ENCODE peak calls at places on chromosomes 11 and 22, in ten cellular contexts. J is neural progenitor cell; K is spleen; D is sigmoid colon; L is right cardiac atrium; X is effector memory CD4-positive, alpha-beta T cell; Y is dorsolateral prefrontal cortex; V is ovary; Q is GM23338; E is right lobe of liver. A is an unnamed sample.

GRCh38 chr11:65981101-65981740 is 19.7 kb downstream of the SART1 start:
- DNase-seq in J (no peak), K (no peak), D (peak; percentile 47), L (no peak), X (no peak), Y (peak; percentile 47), V (no peak), Q (no peak), E (no peak), A (no peak)

GRCh38 chr22:46058591-46059519 is 81.9 kb upstream of the WNT7B start:
- DNase-seq in J (no peak), K (peak; percentile 81), D (peak; percentile 68), L (peak; percentile 59), X (no peak), Y (peak; percentile 51), V (no peak), Q (no peak), E (peak; percentile 45), A (no peak)

GRCh38 chr11:44952500-44953260 is 2.0 kb upstream of the TP53I11 start:
- DNase-seq in J (no peak), K (no peak), D (no peak), L (peak; percentile 56), X (no peak), Y (no peak), V (no peak), Q (no peak), E (no peak), A (no peak)

GRCh38 chr11:100578966-100579365 is 108.1 kb upstream of the ARHGAP42 start:
- DNase-seq in J (no peak), K (no peak), D (no peak), L (peak; percentile 35), X (no peak), Y (no peak), V (no peak), Q (peak; percentile 51), E (no peak), A (no peak)

GRCh38 chr22:35622132-35622913 is 5.2 kb upstream of the MB start:
- DNase-seq in J (peak; percentile 66), K (no peak), D (peak; percentile 88), L (peak; percentile 80), X (no peak), Y (peak; percentile 13), V (peak; percentile 46), Q (peak; percentile 38), E (peak; percentile 64), A (no peak)

GRCh38 chr22:29080061-29080975 is 7.5 kb downstream of the KREMEN1 start:
- DNase-seq in J (no peak), K (no peak), D (no peak), L (peak; percentile 54), X (no peak), Y (no peak), V (no peak), Q (no peak), E (no peak), A (no peak)

GRCh38 chr22:40982482-40983385 is 31.6 kb downstream of the RBX1 start:
- DNase-seq in J (no peak), K (peak; percentile 74), D (no peak), L (no peak), X (no peak), Y (no peak), V (no peak), Q (no peak), E (no peak), A (peak; percentile 48)

GRCh38 chr11:75513250-75513649 is 12.5 kb downstream of the GDPD5 start:
- DNase-seq in J (no peak), K (no peak), D (no peak), L (no peak), X (no peak), Y (no peak), V (no peak), Q (no peak), E (no peak), A (no peak)

GRCh38 chr11:79081441-79082124 is 359.2 kb downstream of the TENM4 start:
- DNase-seq in J (peak; percentile 38), K (no peak), D (no peak), L (no peak), X (no peak), Y (no peak), V (no peak), Q (no peak), E (no peak), A (no peak)

GRCh38 chr11:76604081-76604601 is 66.4 kb downstream of the LRRC32 start:
- DNase-seq in J (no peak), K (no peak), D (no peak), L (no peak), X (no peak), Y (no peak), V (no peak), Q (no peak), E (no peak), A (peak; percentile 66)

GRCh38 chr11:101907826-101908225 is 7.0 kb upstream of the CEP126 start:
- DNase-seq in J (no peak), K (no peak), D (no peak), L (no peak), X (no peak), Y (no peak), V (no peak), Q (no peak), E (no peak), A (no peak)

GRCh38 chr22:40922484-40923303 is 28.5 kb upstream of the RBX1 start:
- DNase-seq in J (peak; percentile 55), K (no peak), D (no peak), L (no peak), X (no peak), Y (no peak), V (no peak), Q (peak; percentile 72), E (no peak), A (no peak)

GRCh38 chr11:63639195-63639832 is 25.1 kb upstream of the PLAAT3 start:
- DNase-seq in J (no peak), K (no peak), D (no peak), L (peak; percentile 71), X (no peak), Y (no peak), V (no peak), Q (peak; percentile 35), E (no peak), A (no peak)

GRCh38 chr11:79047356-79047755 is 393.5 kb downstream of the TENM4 start:
- DNase-seq in J (no peak), K (no peak), D (no peak), L (no peak), X (no peak), Y (no peak), V (no peak), Q (no peak), E (no peak), A (no peak)

GRCh38 chr11:1852885-1853284 is at the start of gene LSP1:
- DNase-seq in J (no peak), K (peak; percentile 95), D (no peak), L (peak; percentile 68), X (peak; percentile 65), Y (no peak), V (no peak), Q (no peak), E (no peak), A (peak; percentile 77)
- H3K4me3 ChIP-seq in J (no peak within 1 kb of the TSS), K (peak within 1 kb of the TSS; percentile 71), D (no peak within 1 kb of the TSS), L (no peak within 1 kb of the TSS), X (peak within 1 kb of the TSS; percentile 87), Y (no peak within 1 kb of the TSS), V (no peak within 1 kb of the TSS), Q (no peak within 1 kb of the TSS), E (peak within 1 kb of the TSS; percentile 11), A (no peak within 1 kb of the TSS)

DNA sequence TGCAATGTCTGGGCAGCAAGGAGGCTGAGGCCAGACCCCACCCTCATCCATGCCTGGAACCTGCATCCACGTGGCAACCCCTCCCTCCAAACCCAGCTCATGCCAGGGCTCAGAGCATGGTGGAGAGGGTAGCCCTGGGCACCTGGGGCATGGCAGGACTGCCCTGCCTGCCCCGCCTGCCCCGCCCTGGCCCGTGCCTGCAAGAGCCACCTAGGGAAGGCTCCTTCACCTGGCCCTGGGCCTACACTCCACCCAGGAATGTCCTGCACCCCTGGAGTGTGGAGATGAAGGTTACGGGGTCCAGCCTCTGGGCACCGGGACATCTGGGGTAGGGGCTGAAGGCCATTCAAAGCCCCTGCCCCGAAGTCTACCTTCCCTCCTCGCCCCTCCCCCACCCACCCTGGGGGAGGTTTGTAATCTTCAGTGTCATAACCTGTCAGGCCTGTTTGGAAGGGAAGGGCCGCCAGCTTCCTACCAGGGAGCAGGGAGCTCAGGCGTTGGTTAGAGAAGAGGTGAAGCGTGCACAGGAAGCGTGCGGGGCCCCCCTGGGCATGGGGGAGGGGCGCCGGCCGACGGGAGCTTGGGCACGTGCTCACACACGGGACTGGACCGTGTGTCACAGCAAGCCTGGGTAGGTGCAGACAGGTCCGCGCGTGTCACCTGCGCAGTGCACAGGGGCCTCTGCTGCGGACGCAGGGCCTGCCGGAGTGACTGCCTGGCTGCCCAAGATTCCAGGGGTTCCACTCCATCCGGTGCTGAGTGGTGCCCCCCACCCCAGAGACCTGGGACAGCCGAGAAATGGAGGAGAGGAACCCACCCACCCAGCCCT is 30.7 kb upstream of the TH start:
- DNase-seq in J (no peak), K (peak; percentile 65), D (peak; percentile 52), L (no peak), X (no peak), Y (no peak), V (no peak), Q (no peak), E (no peak), A (no peak)
- H3K27me3 ChIP-seq in J (peaks cover 3% of the 10 kb centered on the region), K (no peaks in the 10 kb centered on the region), D (no peaks in the 10 kb centered on the region), L (no peaks in the 10 kb centered on the region), X (no peaks in the 10 kb centered on the region), Y (no peaks in the 10 kb centered on the region), V (no peaks in the 10 kb centered on the region), Q (no peaks in the 10 kb centered on the region), E (no peaks in the 10 kb centered on the region), A (no peaks in the 10 kb centered on the region)

GRCh38 chr11:110447343-110447742 is 17.6 kb downstream of the FDX1 start:
- DNase-seq in J (no peak), K (no peak), D (no peak), L (no peak), X (no peak), Y (no peak), V (no peak), Q (no peak), E (no peak), A (no peak)

GRCh38 chr11:110447897-110448522 is 18.3 kb downstream of the FDX1 start:
- DNase-seq in J (no peak), K (no peak), D (no peak), L (no peak), X (no peak), Y (no peak), V (no peak), Q (peak; percentile 47), E (no peak), A (no peak)

GRCh38 chr11:110452720-110453119 is 23.0 kb downstream of the FDX1 start:
- DNase-seq in J (no peak), K (no peak), D (no peak), L (no peak), X (no peak), Y (no peak), V (no peak), Q (no peak), E (no peak), A (no peak)

GRCh38 chr11:110453684-110454354 is 24.1 kb downstream of the FDX1 start:
- DNase-seq in J (no peak), K (no peak), D (no peak), L (no peak), X (no peak), Y (no peak), V (no peak), Q (no peak), E (no peak), A (no peak)

GRCh38 chr11:110450246-110450645 is 20.5 kb downstream of the FDX1 start:
- DNase-seq in J (no peak), K (no peak), D (no peak), L (no peak), X (no peak), Y (no peak), V (no peak), Q (no peak), E (no peak), A (no peak)
- H3K27ac ChIP-seq in J (no peak overlapping the region), K (no peak overlapping the region), D (no peak overlapping the region), L (no peak overlapping the region), X (no peak overlapping the region), Y (no peak overlapping the region), V (no peak overlapping the region), Q (no peak overlapping the region), E (no peak overlapping the region), A (no peak overlapping the region)

GRCh38 chr11:120703358-120704152 is 192.0 kb downstream of the GRIK4 start:
- DNase-seq in J (no peak), K (no peak), D (no peak), L (no peak), X (no peak), Y (no peak), V (no peak), Q (no peak), E (no peak), A (no peak)
- H3K4me3 ChIP-seq in J (no peak overlapping the region), K (no peak overlapping the region), D (no peak overlapping the region), L (no peak overlapping the region), X (no peak overlapping the region), Y (no peak overlapping the region), V (no peak overlapping the region), Q (no peak overlapping the region), E (no peak overlapping the region), A (no peak overlapping the region)